ENCODE peak calls at places on chromosome 21, in four cellular contexts. W is AG04449, J is natural killer cell, X is nephron progenitor cell. D is an unnamed sample.

GRCh38 chr21:36709030-36709867 is 10.3 kb downstream of the SIM2 start:
- DNase-seq in J (no peak), X (no peak), W (no peak), D (no peak)

GRCh38 chr21:41435728-41436127 is 9.7 kb downstream of the MX1 start:
- DNase-seq in J (no peak), W (no peak), X (no peak), D (no peak)

GRCh38 chr21:45381036-45381787 is 23.8 kb upstream of the COL18A1 start:
- DNase-seq in W (no peak), J (no peak), X (no peak), D (no peak)

GRCh38 chr21:37658994-37659458 is 257.2 kb downstream of the KCNJ6 start:
- DNase-seq in X (no peak), W (peak; percentile 40), J (no peak), D (peak; percentile 74)

GRCh38 chr21:14484188-14485009 is 61.7 kb downstream of the SAMSN1 start:
- DNase-seq in J (no peak), W (no peak), X (no peak), D (no peak)

GRCh38 chr21:43819511-43820405 is 30.4 kb downstream of the RRP1 start:
- DNase-seq in J (no peak), W (no peak), X (no peak), D (no peak)

GRCh38 chr21:23725576-23725975 is 1881.7 kb downstream of the MRPL39 start:
- DNase-seq in X (no peak), J (no peak), W (no peak), D (no peak)

GRCh38 chr21:45992311-45993209 is 11.0 kb downstream of the COL6A1 start:
- DNase-seq in W (no peak), J (no peak), X (peak; percentile 1), D (no peak)

GRCh38 chr21:31555741-31556191 is 103.7 kb upstream of the SOD1 start:
- DNase-seq in J (no peak), W (no peak), X (no peak), D (no peak)

GRCh38 chr21:46116846-46117585 is 19.1 kb downstream of the COL6A2 start:
- DNase-seq in J (peak; percentile 8), W (no peak), X (peak; percentile 1), D (no peak)

GRCh38 chr21:44304846-44305245 is 5.0 kb downstream of the PFKL start:
- DNase-seq in J (no peak), W (no peak), X (peak; percentile 70), D (no peak)

GRCh38 chr21:38902608-38903445 is 97.1 kb downstream of the ETS2 start:
- DNase-seq in X (no peak), J (no peak), W (no peak), D (no peak)

GRCh38 chr21:14452031-14452778 is 69.3 kb upstream of the HSPA13 start:
- DNase-seq in X (no peak), W (no peak), J (no peak), D (no peak)

GRCh38 chr21:45590246-45590725 is 48.0 kb upstream of the SLC19A1 start:
- DNase-seq in W (no peak), J (peak; percentile 51), X (peak; percentile 64), D (no peak)

GRCh38 chr21:46172863-46173528 is 11.3 kb downstream of the SPATC1L start:
- DNase-seq in J (no peak), X (no peak), W (no peak), D (no peak)

GRCh38 chr21:45248893-45249381 is 38.8 kb downstream of the POFUT2 start:
- DNase-seq in J (no peak), X (no peak), W (no peak), D (no peak)

GRCh38 chr21:37166733-37167132 is 93.7 kb downstream of the TTC3 start:
- DNase-seq in J (no peak), X (no peak), W (no peak), D (no peak)

GRCh38 chr21:44804762-44805161 is 3.1 kb upstream of the UBE2G2 start:
- DNase-seq in X (no peak), J (no peak), W (no peak), D (no peak)

GRCh38 chr21:15706686-15707085 is 23.1 kb upstream of the USP25 start:
- DNase-seq in J (no peak), W (peak; percentile 80), X (no peak), D (peak; percentile 77)

GRCh38 chr21:33848252-33848953 is 67.2 kb downstream of the ATP5PO start:
- DNase-seq in J (no peak), W (no peak), X (no peak), D (no peak)

GRCh38 chr21:36202721-36203602 is 46.3 kb downstream of the DOP1B start:
- DNase-seq in W (no peak), X (no peak), J (no peak), D (no peak)

GRCh38 chr21:32800056-32800455 is 28.5 kb upstream of the PAXBP1 start:
- DNase-seq in J (no peak), X (no peak), W (no peak), D (no peak)

GRCh38 chr21:37257967-37258877 is 8.9 kb downstream of the VPS26C start:
- DNase-seq in W (no peak), J (peak; percentile 76), X (peak; percentile 69), D (peak; percentile 10)

GRCh38 chr21:19109694-19110093 is 706.1 kb upstream of the TMPRSS15 start:
- DNase-seq in J (no peak), X (no peak), W (no peak), D (no peak)

GRCh38 chr21:44021064-44021463 is 9.0 kb downstream of the TRAPPC10 start:
- DNase-seq in W (no peak), J (no peak), X (no peak), D (no peak)

GRCh38 chr21:33875026-33875695 is 40.4 kb downstream of the ATP5PO start:
- DNase-seq in W (no peak), X (no peak), J (no peak), D (no peak)

GRCh38 chr21:19792004-19792403 is 1206.2 kb upstream of the NCAM2 start:
- DNase-seq in J (no peak), X (no peak), W (no peak), D (no peak)

GRCh38 chr21:28342229-28342810 is 650.4 kb downstream of the LTN1 start:
- DNase-seq in W (no peak), X (no peak), J (no peak), D (no peak)

GRCh38 chr21:37568916-37569315 is 202.3 kb downstream of the DYRK1A start:
- DNase-seq in W (no peak), X (no peak), J (no peak), D (no peak)

GRCh38 chr21:17089121-17089520 is 423.7 kb upstream of the CXADR start:
- DNase-seq in J (no peak), X (no peak), W (no peak), D (no peak)

GRCh38 chr21:38503588-38503987 is 5.3 kb upstream of the ERG start:
- DNase-seq in X (no peak), W (peak; percentile 36), J (no peak), D (peak; percentile 56)

GRCh38 chr21:33622253-33622652 is 19.3 kb downstream of the CRYZL1 start:
- DNase-seq in J (no peak), X (no peak), W (no peak), D (no peak)

GRCh38 chr21:36753556-36753955 is 54.6 kb downstream of the SIM2 start:
- DNase-seq in X (no peak), W (peak; percentile 29), J (no peak), D (no peak)

GRCh38 chr21:46559291-46559983 is 45.4 kb downstream of the S100B start:
- DNase-seq in J (peak; percentile 59), W (no peak), X (no peak), D (no peak)

GRCh38 chr21:37139154-37139553 is 66.1 kb downstream of the TTC3 start:
- DNase-seq in W (no peak), J (no peak), X (no peak), D (no peak)

GRCh38 chr21:26148071-26148470 is 22.5 kb downstream of the APP start:
- DNase-seq in W (no peak), J (no peak), X (peak; percentile 38), D (no peak)

GRCh38 chr21:26144026-26144425 is 26.5 kb downstream of the APP start:
- DNase-seq in J (no peak), X (no peak), W (no peak), D (no peak)

GRCh38 chr21:26146681-26147080 is 23.9 kb downstream of the APP start:
- DNase-seq in W (no peak), J (no peak), X (no peak), D (no peak)

GRCh38 chr21:26148834-26149354 is 21.7 kb downstream of the APP start:
- DNase-seq in W (no peak), J (no peak), X (no peak), D (no peak)

GRCh38 chr21:26147535-26147934 is 23.0 kb downstream of the APP start:
- DNase-seq in X (no peak), J (no peak), W (no peak), D (no peak)
- TF ChIP-seq CTCF in X (no peak), J (no peak), W (no peak), D (no peak)

DNA sequence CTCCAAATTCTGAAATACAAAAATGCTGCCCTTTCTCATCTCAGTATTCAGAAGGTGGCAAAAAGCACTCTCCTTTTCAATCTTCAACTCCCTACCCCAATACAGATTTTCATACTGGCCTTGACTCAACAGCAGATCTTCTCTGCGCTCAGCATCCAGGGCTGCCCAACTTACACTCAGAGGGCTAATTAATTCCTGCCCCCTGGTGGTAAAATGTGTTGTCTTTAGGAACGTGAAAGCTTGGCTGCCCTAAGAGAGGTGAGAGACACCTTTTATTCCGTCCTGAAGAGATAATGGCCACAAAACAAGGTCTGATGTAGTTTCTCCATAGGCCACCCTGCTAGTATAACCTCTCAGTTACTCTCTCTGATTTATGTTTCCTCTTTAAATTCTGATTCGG is 25.0 kb downstream of the KRTAP24-1 start:
- DNase-seq in W (no peak), J (no peak), X (peak; percentile 6), D (no peak)
- TF ChIP-seq CTCF in W (no peak), J (no peak), X (peak; percentile 28), D (no peak)

DNA sequence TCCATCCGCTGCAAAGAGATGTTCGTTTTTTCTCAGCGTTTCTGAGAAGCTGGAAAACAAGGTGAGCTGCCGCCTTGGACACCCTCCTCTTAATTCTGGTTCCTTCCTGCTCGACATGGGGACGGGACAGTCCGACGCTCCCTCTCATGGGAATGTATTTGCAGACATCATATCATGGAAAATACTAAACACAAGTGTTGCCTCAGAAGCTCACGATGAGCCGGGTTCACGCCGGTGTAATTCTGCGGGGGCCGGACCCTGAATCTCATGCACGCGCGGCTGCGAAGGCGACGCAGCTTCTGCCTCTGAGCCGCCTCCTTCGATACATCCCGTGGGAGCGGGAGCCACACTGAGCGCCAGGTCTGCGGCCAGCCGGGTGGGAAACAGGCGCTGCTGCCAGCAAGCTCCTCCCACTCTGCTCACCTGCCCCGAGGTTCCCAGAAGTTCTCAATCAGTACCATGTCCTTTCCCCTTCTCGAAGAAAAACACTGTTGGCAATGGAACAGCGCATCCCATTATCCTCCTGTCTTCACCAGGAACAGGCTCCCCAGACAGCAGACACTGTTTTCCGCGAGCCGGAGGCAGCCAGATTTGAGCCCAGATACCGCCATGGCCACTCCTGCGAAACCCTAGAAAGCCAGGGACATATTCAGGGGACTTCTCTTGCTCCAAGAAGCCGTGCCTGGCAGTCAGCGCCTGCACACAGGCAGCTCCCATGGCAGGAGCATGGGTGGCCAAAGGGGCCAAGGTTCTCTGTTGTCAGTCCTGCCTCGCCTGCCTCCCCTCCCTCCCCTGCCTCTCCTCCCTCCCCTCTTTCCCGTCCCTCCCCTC is 98.0 kb downstream of the WDR4 start:
- DNase-seq in W (no peak), J (no peak), X (peak; percentile 66), D (no peak)
- TF ChIP-seq CTCF in W (no peak), J (no peak), X (no peak), D (no peak)

DNA sequence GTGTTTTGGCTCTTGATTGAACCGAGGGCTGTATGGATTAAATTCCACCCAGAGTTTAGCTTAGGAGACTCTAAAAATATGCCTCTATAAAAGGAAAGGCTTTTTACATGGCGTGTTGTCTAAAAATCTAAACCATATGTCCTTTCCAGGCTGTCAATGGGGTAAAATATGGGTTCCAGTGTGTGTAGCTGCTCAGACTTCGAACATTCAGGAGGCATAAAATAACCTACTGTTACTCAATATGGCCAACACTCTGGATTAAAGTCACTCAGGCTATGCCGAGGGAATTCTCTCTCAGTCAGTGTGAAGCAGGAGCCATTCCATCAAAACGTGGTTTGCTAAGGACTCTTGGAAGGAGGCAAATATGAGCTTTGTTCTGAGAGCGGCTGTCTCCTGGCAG is 135.3 kb downstream of the RUNX1 start:
- DNase-seq in X (no peak), W (no peak), J (no peak), D (peak; percentile 71)
- TF ChIP-seq CTCF in X (no peak), W (no peak), J (no peak), D (no peak)